ENCODE peak calls at places on chromosomes 13 and 19, in four cellular contexts. N, G, A and W are unnamed samples.

GRCh38 chr19:48965806-48966540 is 864 bp downstream of the FTL start:
- DNase-seq in A (peak; percentile 93), N (peak; percentile 89), G (peak; percentile 80), W (peak; percentile 93)

GRCh38 chr19:5958074-5958850 is 19.7 kb downstream of the RANBP3 start:
- DNase-seq in N (no peak), G (no peak), A (no peak), W (no peak)

GRCh38 chr13:96851856-96852255 is 142.4 kb downstream of the OXGR1 start:
- DNase-seq in G (no peak), A (no peak), N (no peak), W (no peak)

GRCh38 chr19:40659116-40659515 is 31.3 kb downstream of the NUMBL start:
- DNase-seq in N (no peak), A (no peak), G (no peak), W (no peak)

GRCh38 chr19:45322744-45323281 is at the start of gene CKM:
- DNase-seq in G (no peak), A (no peak), N (no peak), W (no peak)

GRCh38 chr19:58395220-58395978 is at the start of gene RNF225:
- DNase-seq in A (peak; percentile 36), N (no peak), G (no peak), W (peak; percentile 63)

GRCh38 chr19:28213476-28214082 is 999.4 kb downstream of the UQCRFS1 start:
- DNase-seq in N (no peak), G (no peak), A (no peak), W (no peak)

GRCh38 chr19:13056052-13056660 is 46.5 kb downstream of the LYL1 start:
- DNase-seq in A (peak; percentile 74), G (no peak), N (no peak), W (no peak)

GRCh38 chr13:21033866-21034601 is 27.4 kb downstream of the LATS2 start:
- DNase-seq in G (no peak), A (no peak), N (no peak), W (no peak)

GRCh38 chr13:29503041-29503837 is 92.2 kb downstream of the SLC7A1 start:
- DNase-seq in G (no peak), A (no peak), N (no peak), W (no peak)

GRCh38 chr13:77492982-77493381 is 42.5 kb upstream of the SCEL start:
- DNase-seq in A (no peak), G (no peak), N (no peak), W (no peak)

GRCh38 chr19:28472843-28473242 is 740.1 kb downstream of the UQCRFS1 start:
- DNase-seq in G (no peak), N (no peak), A (peak; percentile 34), W (no peak)

GRCh38 chr19:35363711-35364425 is 5.6 kb downstream of the FFAR3 start:
- DNase-seq in G (no peak), N (no peak), A (no peak), W (peak; percentile 5)

GRCh38 chr19:15378529-15379082 is 981 bp downstream of the AKAP8 start:
- DNase-seq in G (peak; percentile 28), N (peak; percentile 57), A (peak; percentile 73), W (peak; percentile 69)

GRCh38 chr13:98222081-98222554 is 45.0 kb upstream of the RNF113B start:
- DNase-seq in A (no peak), G (no peak), N (no peak), W (no peak)

GRCh38 chr19:4521170-4521887 is 3.0 kb upstream of the PLIN4 start:
- DNase-seq in A (no peak), G (no peak), N (no peak), W (no peak)

GRCh38 chr19:8697671-8698432 is 743 bp downstream of the ACTL9 start:
- DNase-seq in A (no peak), N (no peak), G (no peak), W (peak; percentile 58)

GRCh38 chr19:17246681-17247425 is 1.1 kb upstream of the NR2F6 start:
- DNase-seq in A (peak; percentile 72), G (no peak), N (no peak), W (no peak)

GRCh38 chr13:72453161-72453560 is 274.3 kb downstream of the MZT1 start:
- DNase-seq in G (no peak), A (no peak), N (no peak), W (no peak)

GRCh38 chr19:6963937-6964336 is 57.3 kb downstream of the MBD3L2B start:
- DNase-seq in G (peak; percentile 11), A (peak; percentile 16), N (peak; percentile 35), W (peak; percentile 77)

GRCh38 chr19:5914358-5914774 is 312 bp downstream of the CAPS start:
- DNase-seq in N (no peak), A (peak; percentile 29), G (no peak), W (no peak)

GRCh38 chr19:3440082-3440481 is 40.2 kb downstream of the SMIM24 start:
- DNase-seq in G (peak; percentile 44), A (peak; percentile 72), N (peak; percentile 66), W (peak; percentile 79)

GRCh38 chr19:41563847-41564514 is 12.0 kb upstream of the CEACAM21 start:
- DNase-seq in N (peak; percentile 60), A (no peak), G (peak; percentile 39), W (no peak)

GRCh38 chr19:45824041-45824471 is 8.9 kb upstream of the RSPH6A start:
- DNase-seq in A (peak; percentile 43), N (no peak), G (no peak), W (no peak)

GRCh38 chr19:45768644-45769053 is 403 bp downstream of the SIX5 start:
- DNase-seq in A (peak; percentile 64), G (peak; percentile 35), N (peak; percentile 63), W (peak; percentile 66)

GRCh38 chr13:90696254-90696653 is 651.2 kb upstream of the MIR17HG start:
- DNase-seq in N (no peak), A (no peak), G (no peak), W (no peak)

GRCh38 chr19:17075860-17076538 is 422 bp downstream of the MYO9B start:
- DNase-seq in N (peak; percentile 71), G (peak; percentile 34), A (peak; percentile 72), W (peak; percentile 72)

GRCh38 chr13:30108216-30108912 is 199.0 kb downstream of the KATNAL1 start:
- DNase-seq in A (no peak), N (no peak), G (no peak), W (no peak)